ENCODE peak calls at places on chromosomes 4 and X, in four cellular contexts. V, J, T and Y are unnamed samples.
A peak's percentile ranks its signal among the peaks of the same experiment; 100 is the strongest.

GRCh38 chr4:24802648-24803047 is 7.3 kb downstream of the SOD3 start:
- DNase-seq in V (no peak), J (no peak), T (no peak), Y (no peak)

GRCh38 chrX:154696328-154697045 is 43.1 kb upstream of the CTAG2 start:
- DNase-seq in V (no peak), J (no peak), T (no peak), Y (no peak)

GRCh38 chr4:65670331-65671031 is at the start of gene EPHA5:
- DNase-seq in V (peak; percentile 51), J (no peak), T (peak; percentile 83), Y (peak; percentile 20)

GRCh38 chr4:113482325-113482724 is 279.2 kb downstream of the CAMK2D start:
- DNase-seq in V (no peak), J (no peak), T (no peak), Y (no peak)

GRCh38 chrX:5907202-5907601 is 321.5 kb downstream of the NLGN4X start:
- DNase-seq in V (no peak), J (no peak), T (no peak), Y (no peak)

GRCh38 chrX:101485212-101486064 is at the start of gene ARMCX4:
- DNase-seq in V (peak; percentile 66), J (no peak), T (peak; percentile 70), Y (peak; percentile 63)

GRCh38 chr4:129140521-129140920 is 44.6 kb downstream of the C4orf33 start:
- DNase-seq in V (no peak), J (no peak), T (no peak), Y (no peak)

GRCh38 chr4:165207016-165207430 is 338 bp upstream of the KLHL2 start:
- DNase-seq in V (no peak), J (no peak), T (peak; percentile 14), Y (no peak)

GRCh38 chr4:84264652-84265051 is 234.4 kb downstream of the NKX6-1 start:
- DNase-seq in V (no peak), J (no peak), T (no peak), Y (no peak)

GRCh38 chr4:10677796-10678497 is 6.6 kb downstream of the CLNK start:
- DNase-seq in V (peak; percentile 18), J (no peak), T (no peak), Y (no peak)

GRCh38 chrX:39377773-39378172 is 576.5 kb downstream of the MID1IP1 start:
- DNase-seq in V (no peak), J (no peak), T (no peak), Y (no peak)

GRCh38 chr4:11724731-11725130 is 296.0 kb upstream of the HS3ST1 start:
- DNase-seq in V (no peak), J (no peak), T (no peak), Y (no peak)

GRCh38 chrX:15653961-15654360 is 10.6 kb downstream of the CLTRN start:
- DNase-seq in V (peak; percentile 55), J (no peak), T (no peak), Y (no peak)

GRCh38 chrX:134144231-134144630 is 92.8 kb upstream of the CCDC160 start:
- DNase-seq in V (no peak), J (no peak), T (no peak), Y (no peak)

GRCh38 chr4:3742610-3743009 is 23.6 kb upstream of the ADRA2C start:
- DNase-seq in V (no peak), J (no peak), T (no peak), Y (no peak)

GRCh38 chr4:72529144-72529822 is 39.7 kb downstream of the ADAMTS3 start:
- DNase-seq in V (no peak), J (no peak), T (no peak), Y (no peak)